ENCODE peak calls at places on chromosomes 4 and X, in five cellular contexts. W, H, M, A and N are unnamed samples. For H3K4me1, the result is how much of the 10 kb centered on the place peaks cover.

GRCh38 chrX:150919401-150919800 is 20.9 kb upstream of the CD99L2 start:
- DNase-seq in W (no peak), H (no peak), M (no peak), A (no peak), N (no peak)

GRCh38 chr4:71559957-71560541 is 221.2 kb downstream of the SLC4A4 start:
- DNase-seq in W (no peak), H (no peak), M (no peak), A (no peak), N (no peak)

GRCh38 chrX:97474933-97475332 is 591.2 kb downstream of the RPA4 start:
- DNase-seq in W (no peak), H (no peak), M (no peak), A (no peak), N (no peak)

GRCh38 chr4:99612281-99612680 is 37.7 kb downstream of the MTTP start:
- DNase-seq in W (no peak), H (no peak), M (no peak), A (no peak), N (no peak)

GRCh38 chrX:109684136-109684535 is 48.9 kb downstream of the ACSL4 start:
- DNase-seq in W (no peak), H (no peak), M (no peak), A (no peak), N (no peak)

GRCh38 chr4:79650794-79651431 is 242.9 kb upstream of the GK2 start:
- DNase-seq in W (no peak), H (no peak), M (no peak), A (no peak), N (no peak)

GRCh38 chrX:95382799-95383198 is 1301.8 kb upstream of the DIAPH2 start:
- DNase-seq in W (no peak), H (no peak), M (no peak), A (no peak), N (no peak)

GRCh38 chrX:123731258-123731986 is 1.4 kb downstream of the THOC2 start:
- DNase-seq in W (no peak), H (no peak), M (no peak), A (no peak), N (peak)

GRCh38 chr4:119518915-119519410 is 109.6 kb downstream of the PDE5A start:
- DNase-seq in W (no peak), H (no peak), M (no peak), A (no peak), N (no peak)

GRCh38 chrX:39504227-39504626 is 593.5 kb downstream of the BCOR start:
- DNase-seq in W (no peak), H (no peak), M (no peak), A (no peak), N (no peak)

GRCh38 chrX:68989456-68989855 is 160.6 kb downstream of the EFNB1 start:
- DNase-seq in W (no peak), H (no peak), M (no peak), A (no peak), N (no peak)

GRCh38 chr4:169379688-169380087 is 108.9 kb upstream of the SH3RF1 start:
- DNase-seq in W (no peak), H (no peak), M (no peak), A (no peak), N (no peak)

GRCh38 chr4:21067351-21067750 is 367.1 kb downstream of the PACRGL start:
- DNase-seq in W (no peak), H (no peak), M (no peak), A (no peak), N (no peak)

GRCh38 chrX:131725001-131725654 is 181.3 kb downstream of the OR13H1 start:
- DNase-seq in W (no peak), H (no peak), M (no peak), A (no peak), N (no peak)

GRCh38 chrX:134764202-134764785 is 106.0 kb upstream of the PLAC1 start:
- DNase-seq in W (no peak), H (no peak), M (no peak), A (no peak), N (no peak)

GRCh38 chr4:28373601-28374000 is 1513.0 kb downstream of the STIM2 start:
- DNase-seq in W (no peak), H (no peak), M (no peak), A (no peak), N (no peak)

GRCh38 chr4:117793786-117794369 is 240.4 kb upstream of the NDST3 start:
- DNase-seq in W (no peak), H (no peak), M (no peak), A (no peak), N (no peak)

GRCh38 chrX:155767101-155767878 is 113.9 kb upstream of the VAMP7 start:
- DNase-seq in W (peak), H (peak), M (peak), A (no peak), N (peak)

GRCh38 chr4:67556426-67556825 is 2.1 kb upstream of the STAP1 start:
- DNase-seq in W (no peak), H (no peak), M (no peak), A (no peak), N (no peak)

GRCh38 chr4:88646528-88647280 is 50.9 kb downstream of the NAP1L5 start:
- DNase-seq in W (no peak), H (no peak), M (no peak), A (peak), N (no peak)

GRCh38 chr4:175412161-175412560 is 399.9 kb downstream of the GPM6A start:
- DNase-seq in W (peak), H (no peak), M (no peak), A (no peak), N (no peak)

GRCh38 chrX:68647156-68647957 is at the start of gene STARD8:
- DNase-seq in W (peak), H (peak), M (peak), A (no peak), N (peak)

GRCh38 chrX:41333744-41333993 is 293 bp upstream of the DDX3X start:
- DNase-seq in W (no peak), H (no peak), M (no peak), A (peak), N (no peak)

GRCh38 chrX:115337735-115338134 is 48.2 kb downstream of the LUZP4 start:
- DNase-seq in W (no peak), H (no peak), M (no peak), A (no peak), N (no peak)

GRCh38 chr4:118173956-118174355 is 139.7 kb downstream of the NDST3 start:
- DNase-seq in W (no peak), H (no peak), M (no peak), A (no peak), N (no peak)

GRCh38 chr4:153538408-153539057 is 72.4 kb downstream of the TMEM131L start:
- DNase-seq in W (no peak), H (peak), M (peak), A (no peak), N (no peak)

GRCh38 chr4:153247116-153247490 is 42.9 kb downstream of the TRIM2 start:
- DNase-seq in W (no peak), H (no peak), M (no peak), A (no peak), N (no peak)

GRCh38 chr4:32462944-32463343 is 1742.8 kb downstream of the PCDH7 start:
- DNase-seq in W (no peak), H (no peak), M (no peak), A (no peak), N (no peak)

GRCh38 chrX:56728321-56728720 is 722 bp upstream of the NBDY start:
- DNase-seq in W (no peak), H (no peak), M (no peak), A (no peak), N (no peak)

GRCh38 chrX:68942141-68942540 is 113.3 kb downstream of the EFNB1 start:
- DNase-seq in W (no peak), H (no peak), M (no peak), A (no peak), N (no peak)

GRCh38 chr4:172962564-172963353 is 205.9 kb upstream of the GALNT7 start:
- DNase-seq in W (no peak), H (no peak), M (no peak), A (no peak), N (no peak)

GRCh38 chr4:85496933-85497332 is 22.0 kb downstream of the ARHGAP24 start:
- DNase-seq in W (no peak), H (no peak), M (no peak), A (no peak), N (no peak)

GRCh38 chrX:119917877-119918276 is 22.2 kb downstream of the AKAP14 start:
- DNase-seq in W (no peak), H (no peak), M (no peak), A (no peak), N (no peak)

GRCh38 chrX:137427061-137427778 is 138.7 kb upstream of the ZIC3 start:
- DNase-seq in W (no peak), H (no peak), M (no peak), A (no peak), N (no peak)

GRCh38 chr4:90357117-90357710 is 230.0 kb downstream of the CCSER1 start:
- DNase-seq in W (no peak), H (no peak), M (no peak), A (no peak), N (no peak)

GRCh38 chrX:110015027-110015426 is 12.1 kb downstream of the TMEM164 start:
- DNase-seq in W (no peak), H (no peak), M (no peak), A (no peak), N (no peak)

GRCh38 chr4:143514432-143514831 is 930 bp downstream of the SMARCA5 start:
- DNase-seq in W (peak), H (peak), M (peak), A (peak), N (peak)

GRCh38 chr4:171846232-171846631 is 33.0 kb downstream of the GALNTL6 start:
- DNase-seq in W (no peak), H (no peak), M (peak), A (no peak), N (peak)

GRCh38 chrX:154775611-154776349 is 13.1 kb downstream of the DKC1 start:
- DNase-seq in W (peak), H (peak), M (no peak), A (no peak), N (no peak)

GRCh38 chr4:103719320-103720204 is at the start of gene TACR3:
- DNase-seq in W (peak), H (no peak), M (no peak), A (no peak), N (no peak)
- TF ChIP-seq CTCF in W (no peak), H (no peak), M (no peak), A (no peak), N (no peak)

GRCh38 chrX:103533428-103534216 is 14.3 kb upstream of the RAB40A start:
- DNase-seq in W (peak), H (peak), M (peak), A (no peak), N (peak)

GRCh38 chrX:103537871-103538387 is 18.6 kb upstream of the RAB40A start:
- DNase-seq in W (no peak), H (no peak), M (no peak), A (no peak), N (no peak)

GRCh38 chrX:103535206-103535605 is 15.9 kb upstream of the RAB40A start:
- DNase-seq in W (no peak), H (no peak), M (no peak), A (no peak), N (no peak)

GRCh38 chrX:103536732-103537131 is 17.4 kb upstream of the RAB40A start:
- DNase-seq in W (no peak), H (no peak), M (no peak), A (no peak), N (no peak)

DNA sequence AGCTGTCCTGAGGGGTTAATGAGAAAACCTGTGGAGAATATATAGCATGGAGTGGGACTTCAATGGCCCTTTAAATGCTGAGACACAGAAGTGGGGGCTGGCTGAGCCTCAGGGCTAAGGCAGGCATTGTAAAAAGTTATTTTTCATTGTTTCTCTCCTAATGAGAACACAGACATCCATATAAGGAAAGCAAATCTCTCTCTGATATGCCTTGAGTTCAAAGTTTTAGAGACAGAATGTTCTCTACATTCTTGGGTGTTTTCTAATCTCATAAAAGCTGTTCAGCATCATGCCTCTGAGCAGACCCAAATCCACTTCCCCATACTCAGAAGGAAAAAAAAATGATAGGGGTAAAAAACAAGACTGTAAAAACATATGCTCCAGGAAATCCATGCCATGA is 16.8 kb upstream of the RAB40A start:
- DNase-seq in W (no peak), H (no peak), M (no peak), A (no peak), N (no peak)
- H3K4me1 ChIP-seq in W (under half), H (under half), M (under half), A (under half), N (under half)

DNA sequence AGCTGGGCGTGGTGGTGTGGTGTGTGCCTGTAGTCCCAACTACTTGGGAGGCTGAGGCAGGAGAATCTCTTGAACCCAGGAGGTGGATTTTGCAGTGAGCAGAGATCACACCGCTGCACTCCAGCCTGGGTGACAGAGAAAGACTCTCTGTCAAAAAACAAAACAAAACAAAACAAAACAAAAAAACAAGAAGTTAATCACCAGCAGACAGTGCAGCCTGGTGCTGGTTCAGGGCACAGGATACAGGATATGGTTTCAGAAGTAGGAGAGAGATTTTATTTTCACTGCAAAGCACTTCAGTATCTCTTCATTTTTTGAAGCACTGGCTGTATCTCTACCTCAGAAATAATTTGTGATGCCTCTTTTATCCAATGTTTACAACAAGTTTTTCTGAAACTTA is 1222.9 kb upstream of the PRKX start:
- DNase-seq in W (no peak), H (no peak), M (no peak), A (no peak), N (no peak)
- H3K4me3 ChIP-seq in W (no peak), H (no peak), M (no peak), A (no peak), N (no peak)

DNA sequence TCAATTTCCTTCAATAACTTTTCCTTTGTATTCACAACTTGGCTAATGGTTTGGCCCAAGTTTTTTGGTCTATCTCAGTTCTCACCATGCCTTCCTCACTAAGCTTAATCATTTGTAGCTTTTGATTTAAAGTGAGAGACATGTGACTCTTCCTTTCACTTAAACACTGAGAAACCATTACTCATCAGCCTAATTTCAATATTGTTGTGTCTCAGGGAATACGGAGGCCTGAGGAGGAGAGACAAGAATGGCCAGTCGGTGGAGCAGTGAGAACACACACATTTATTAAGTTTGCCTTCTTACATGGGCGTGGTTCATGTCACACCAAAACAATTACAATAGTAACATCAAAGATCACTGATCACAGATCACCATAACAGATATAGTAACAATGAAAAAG is 56.7 kb downstream of the TSPAN5 start:
- DNase-seq in W (no peak), H (no peak), M (no peak), A (no peak), N (no peak)
- TF ChIP-seq CTCF in W (no peak), H (no peak), M (no peak), A (no peak), N (no peak)

DNA sequence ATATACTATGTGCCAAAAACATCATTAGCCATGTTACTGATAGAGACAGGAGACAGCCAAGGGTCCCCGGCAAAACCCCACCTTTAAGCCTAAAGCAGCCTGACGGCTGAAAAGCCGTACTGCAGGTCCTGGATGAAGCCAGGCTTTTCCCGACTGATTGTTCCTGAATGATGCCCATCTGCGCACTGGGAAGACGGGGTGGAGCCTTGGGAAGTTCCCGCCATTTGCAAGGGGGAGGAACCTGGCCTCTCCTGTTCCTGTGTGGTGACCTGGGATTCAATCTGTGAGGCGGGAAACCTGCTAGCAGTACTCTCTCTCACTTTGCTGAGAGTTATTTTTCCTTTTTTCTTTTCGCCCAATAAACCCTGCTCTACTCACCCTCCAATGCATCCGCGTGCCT is 15.1 kb upstream of the CAMK2D start:
- DNase-seq in W (no peak), H (no peak), M (no peak), A (no peak), N (no peak)
- H3K4me1 ChIP-seq in W (under half), H (under half), M (under half), A (under half), N (under half)

GRCh38 chr4:1418494-1419285 is 12.4 kb upstream of the NKX1-1 start:
- DNase-seq in W (no peak), H (no peak), M (no peak), A (peak), N (peak)
- H3K4me3 ChIP-seq in W (no peak), H (no peak), M (no peak), A (no peak), N (no peak)

DNA sequence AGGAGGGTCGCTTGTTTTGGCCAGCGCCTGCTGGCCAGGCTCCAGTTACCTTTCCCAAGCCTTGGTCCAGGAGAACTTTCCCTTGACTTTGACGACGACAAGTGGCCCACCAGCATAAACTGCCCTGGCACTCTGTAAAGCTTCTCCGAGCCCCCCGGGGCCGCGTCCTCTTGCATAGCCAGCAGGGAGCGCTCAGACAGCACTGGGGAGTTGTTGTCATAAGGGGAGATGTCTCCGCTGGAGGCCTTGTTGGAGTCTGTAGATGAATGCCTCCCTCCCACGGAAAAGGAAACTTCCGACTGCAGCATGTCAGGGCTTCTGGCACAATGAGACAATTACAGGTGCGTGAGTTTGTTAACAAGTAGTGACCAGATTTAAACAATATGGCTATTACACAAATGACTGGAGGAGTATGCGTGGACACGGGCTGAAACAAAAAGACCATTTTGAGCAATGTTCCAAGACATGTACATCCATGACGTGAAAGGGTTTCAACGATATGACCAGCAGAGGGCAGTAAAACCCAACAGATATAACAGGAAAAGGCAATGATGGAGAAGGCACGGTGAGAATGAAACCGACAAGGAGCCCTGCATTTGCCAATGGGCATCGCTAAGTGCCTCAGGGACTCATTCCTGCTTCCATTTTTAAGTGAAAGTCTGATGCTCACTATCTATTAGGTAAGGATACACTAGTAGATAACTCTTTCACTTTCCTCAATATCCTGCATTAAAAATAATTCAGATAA is 33.0 kb downstream of the HCCS start:
- DNase-seq in W (no peak), H (no peak), M (no peak), A (no peak), N (no peak)
- TF ChIP-seq CTCF in W (peak), H (peak), M (peak), A (peak), N (peak)

GRCh38 chr4:184612089-184612488 is 37.2 kb downstream of the CASP3 start:
- DNase-seq in W (no peak), H (no peak), M (no peak), A (no peak), N (no peak)
- H3K4me1 ChIP-seq in W (under half), H (under half), M (under half), A (under half), N (under half)

DNA sequence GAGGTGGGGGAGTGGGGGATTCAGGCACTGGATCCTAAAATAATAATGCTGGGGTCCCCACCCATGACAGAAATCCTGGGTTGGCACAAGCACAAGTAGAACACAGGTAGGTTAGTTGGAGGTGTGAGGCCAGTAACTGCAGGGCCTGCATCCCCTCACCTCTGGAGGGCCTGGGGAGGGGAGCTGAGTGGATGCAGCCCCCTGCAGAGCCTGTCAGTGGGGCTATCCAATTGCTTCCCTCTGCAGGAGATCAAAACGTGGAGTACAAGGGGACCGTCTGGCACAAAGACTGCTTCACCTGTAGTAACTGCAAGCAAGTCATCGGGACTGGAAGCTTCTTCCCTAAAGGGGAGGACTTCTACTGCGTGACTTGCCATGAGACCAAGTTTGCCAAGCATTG is 43.7 kb downstream of the MAP7D3 start:
- DNase-seq in W (no peak), H (no peak), M (no peak), A (no peak), N (no peak)
- H3K4me3 ChIP-seq in W (no peak), H (no peak), M (no peak), A (no peak), N (no peak)

GRCh38 chrX:46876901-46877300 is 35.3 kb upstream of the JADE3 start:
- DNase-seq in W (no peak), H (no peak), M (no peak), A (no peak), N (no peak)
- TF ChIP-seq CTCF in W (no peak), H (no peak), M (no peak), A (no peak), N (no peak)